ENCODE peak calls at places on chromosomes 5 and 9, in six cellular contexts. M is H1, H is HCT116, G is K562, V is GM12878, E is HepG2. Q is an unnamed sample.

GRCh38 chr9:3880851-3881250 is 355.1 kb upstream of the RFX3 start:
- DNase-seq in E (no peak), H (no peak), G (no peak), V (no peak), M (no peak), Q (no peak)

GRCh38 chr9:75491533-75491932 is 398.9 kb upstream of the PCSK5 start:
- DNase-seq in M (no peak), G (no peak), V (no peak), H (no peak), E (no peak), Q (no peak)

GRCh38 chr5:143066556-143067281 is 296.5 kb downstream of the ARHGAP26 start:
- DNase-seq in G (no peak), E (no peak), V (peak), M (no peak), H (no peak), Q (no peak)

GRCh38 chr5:14039576-14039975 is 95.1 kb upstream of the DNAH5 start:
- DNase-seq in M (no peak), H (no peak), E (no peak), G (no peak), V (no peak), Q (no peak)

GRCh38 chr5:149382517-149383220 is 3.6 kb upstream of the IL17B start:
- DNase-seq in V (no peak), M (no peak), E (no peak), G (no peak), H (no peak), Q (no peak)

GRCh38 chr5:55030220-55030619 is 6.2 kb downstream of the GZMK start:
- DNase-seq in V (no peak), E (no peak), G (no peak), M (no peak), H (no peak), Q (no peak)

GRCh38 chr5:92552206-92553160 is 1028.5 kb downstream of the NR2F1-AS1 start:
- DNase-seq in E (peak), M (no peak), V (no peak), H (peak), G (no peak), Q (no peak)

GRCh38 chr9:6924988-6925563 is 167.3 kb downstream of the KDM4C start:
- DNase-seq in G (no peak), M (no peak), V (no peak), E (peak), H (no peak), Q (no peak)

GRCh38 chr5:150153957-150154617 is 1.6 kb downstream of the PDGFRB start:
- DNase-seq in M (no peak), V (no peak), E (peak), H (no peak), G (no peak), Q (no peak)

GRCh38 chr5:51960617-51961115 is 577.4 kb downstream of the ISL1 start:
- DNase-seq in V (no peak), E (no peak), M (no peak), G (no peak), H (peak), Q (no peak)

GRCh38 chr9:96203867-96204412 is 98.0 kb downstream of the HSD17B3 start:
- DNase-seq in G (no peak), H (no peak), V (no peak), E (no peak), M (no peak), Q (no peak)
- TF ChIP-seq ATF3 in G (no peak), H (no peak), V (no peak), E (no peak), M (no peak), Q (no peak)

GRCh38 chr9:112029921-112030444 is 133.4 kb downstream of the UGCG start:
- DNase-seq in V (no peak), H (no peak), G (no peak), M (peak), E (peak), Q (no peak)
- TF ChIP-seq ATF3 in V (no peak), H (no peak), G (no peak), M (no peak), E (no peak), Q (no peak)

DNA sequence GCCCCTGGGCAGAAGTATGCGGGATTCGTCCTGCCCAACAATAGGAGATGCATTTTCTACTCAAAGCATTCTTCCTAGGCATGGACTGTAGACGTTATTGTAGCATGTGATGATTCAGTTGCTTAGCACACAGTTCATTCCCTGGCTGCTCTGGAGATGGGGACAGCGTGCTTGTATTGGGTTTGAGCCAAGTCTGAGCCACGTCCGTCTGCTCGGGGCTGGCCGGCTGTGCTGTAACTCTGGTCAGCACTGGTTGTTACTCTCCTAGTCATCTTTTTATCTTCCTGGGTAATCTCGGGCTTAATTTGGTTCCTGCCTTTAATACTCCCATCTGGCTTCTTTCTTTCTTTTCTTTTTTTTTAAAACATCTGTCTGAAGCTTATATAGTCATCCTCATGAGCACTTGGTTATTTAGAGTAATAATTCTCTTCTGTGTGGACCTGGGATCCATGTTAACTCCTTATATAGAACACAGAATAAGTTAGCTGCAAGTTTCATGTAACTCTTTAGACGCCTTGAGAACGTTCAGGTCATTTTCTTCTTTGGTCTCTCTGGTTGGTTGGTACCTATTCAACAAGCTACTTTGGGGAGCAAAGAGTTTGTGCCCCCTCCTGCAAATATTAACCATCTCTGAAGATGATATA is 118.8 kb upstream of the RPS23 start:
- DNase-seq in V (no peak), M (no peak), G (peak), E (peak), H (peak), Q (no peak)
- TF ChIP-seq ATF3 in V (no peak), M (no peak), G (no peak), E (no peak), H (no peak), Q (no peak)

GRCh38 chr5:172446336-172447051 is 7.8 kb downstream of the SH3PXD2B start:
- DNase-seq in M (no peak), H (no peak), G (no peak), V (no peak), E (no peak), Q (no peak)
- TF ChIP-seq ATF3 in M (no peak), H (no peak), G (no peak), V (no peak), E (no peak), Q (no peak)

DNA sequence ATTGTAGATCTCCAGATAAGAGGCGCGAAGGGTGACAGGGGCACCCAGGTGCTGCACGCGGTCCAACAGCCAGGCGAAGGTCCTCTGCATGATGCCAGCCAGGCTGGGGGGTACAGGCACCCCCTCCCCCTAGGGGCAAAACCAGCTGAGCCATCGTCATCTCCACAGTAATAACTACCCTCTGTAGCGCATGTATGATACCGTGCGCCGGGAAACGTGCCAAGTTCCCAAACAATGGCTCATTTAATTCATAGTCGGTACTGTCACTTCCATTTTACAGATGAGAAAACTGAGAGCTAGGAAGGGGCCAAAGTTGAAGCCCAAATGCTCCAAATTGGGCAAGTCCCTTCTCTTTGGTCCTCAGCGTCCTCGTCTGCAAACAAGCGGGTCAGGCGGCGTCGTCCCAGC is 1.5 kb downstream of the KIF12 start:
- DNase-seq in H (no peak), G (no peak), E (no peak), M (no peak), V (no peak), Q (no peak)
- TF ChIP-seq ATF3 in H (no peak), G (no peak), E (no peak), M (no peak), V (no peak), Q (no peak)

GRCh38 chr5:170362625-170363024 is 26.5 kb downstream of the KCNMB1 start:
- DNase-seq in V (no peak), G (no peak), H (no peak), E (no peak), M (no peak), Q (no peak)

GRCh38 chr5:170360712-170361501 is 28.3 kb downstream of the KCNMB1 start:
- DNase-seq in G (no peak), M (no peak), V (no peak), E (no peak), H (no peak), Q (no peak)

GRCh38 chr5:170363671-170364070 is 25.5 kb downstream of the KCNMB1 start:
- DNase-seq in M (no peak), H (no peak), G (no peak), E (no peak), V (no peak), Q (no peak)

GRCh38 chr5:170362102-170362501 is 27.1 kb downstream of the KCNMB1 start:
- DNase-seq in G (no peak), V (no peak), M (no peak), E (no peak), H (no peak), Q (no peak)

DNA sequence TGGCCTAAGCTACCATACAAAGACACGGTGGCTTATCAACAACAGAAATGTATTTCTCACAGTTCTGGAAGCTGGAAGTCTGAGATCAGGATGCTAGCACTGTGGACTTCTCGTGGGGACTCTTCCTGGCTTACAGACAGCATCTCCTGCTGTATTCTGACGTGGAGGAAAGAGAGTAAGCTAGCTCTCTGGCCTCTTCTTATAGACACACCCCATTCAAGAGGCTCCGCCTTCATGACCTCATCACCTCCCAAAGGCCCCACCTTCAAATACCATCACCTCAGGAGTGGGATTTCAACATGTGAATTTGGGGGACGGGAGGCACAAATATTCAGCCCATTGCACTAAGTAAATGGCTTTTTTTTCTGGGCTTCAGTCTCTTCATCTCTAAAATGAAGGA is 27.6 kb downstream of the KCNMB1 start:
- DNase-seq in H (no peak), E (no peak), G (no peak), M (no peak), V (no peak), Q (no peak)
- TF ChIP-seq ATF3 in H (no peak), E (no peak), G (no peak), M (no peak), V (no peak), Q (no peak)

DNA sequence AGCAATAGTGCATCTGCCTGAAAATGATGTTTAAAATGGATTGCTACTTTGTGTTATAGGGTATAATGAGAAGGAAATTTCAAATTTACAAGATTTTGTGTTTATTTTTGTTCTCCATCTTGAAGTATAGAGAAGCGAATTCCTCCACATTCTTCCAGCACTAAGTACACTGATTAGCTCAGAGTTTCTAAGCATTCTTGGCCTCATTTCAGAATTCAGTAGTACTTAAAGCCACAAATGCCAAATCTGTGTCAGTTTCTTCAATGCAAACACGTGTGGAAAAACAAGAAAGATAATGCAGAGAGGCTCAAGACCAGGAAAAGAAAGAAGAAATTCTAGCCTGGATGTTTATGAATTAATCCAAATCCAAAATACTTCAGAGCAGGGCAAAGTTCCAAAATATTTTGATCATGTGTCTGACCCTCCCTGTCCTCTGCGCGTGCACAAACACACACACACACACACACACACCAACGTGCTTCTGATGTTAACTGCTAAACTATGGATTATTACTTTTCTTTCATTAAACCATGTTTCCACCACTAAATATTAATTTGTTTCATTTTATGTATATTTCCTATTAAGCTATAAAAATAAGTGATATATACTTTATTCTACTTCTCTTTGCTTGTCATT is 457.6 kb downstream of the SLCO4C1 start:
- DNase-seq in H (no peak), E (no peak), V (no peak), G (no peak), M (no peak), Q (no peak)
- TF ChIP-seq ATF3 in H (no peak), E (no peak), V (no peak), G (no peak), M (no peak), Q (no peak)